ENCODE peak calls at places on chromosomes 12 and 14, in eight cellular contexts. Y, I, B, H, R, A, S and X are unnamed samples.
A peak's percentile ranks its signal among the peaks of the same experiment; 100 is the strongest.

GRCh38 chr14:102831163-102831804 is 54.0 kb downstream of the TRAF3 start:
- DNase-seq in Y (no peak), I (no peak), B (no peak), H (no peak), R (no peak), A (no peak), S (no peak), X (no peak)

GRCh38 chr14:60233891-60234290 is 15.1 kb upstream of the PPM1A start:
- DNase-seq in Y (no peak), I (no peak), B (no peak), H (no peak), R (no peak), A (no peak), S (no peak), X (no peak)

GRCh38 chr14:71533396-71533795 is 398.8 kb upstream of the RGS6 start:
- DNase-seq in Y (no peak), I (no peak), B (no peak), H (no peak), R (no peak), A (no peak), S (no peak), X (no peak)

GRCh38 chr12:117774986-117775775 is 193.6 kb downstream of the KSR2 start:
- DNase-seq in Y (no peak), I (no peak), B (no peak), H (no peak), R (no peak), A (no peak), S (no peak), X (no peak)

GRCh38 chr14:103314496-103315277 is 19.4 kb upstream of the EIF5 start:
- DNase-seq in Y (no peak), I (no peak), B (no peak), H (no peak), R (no peak), A (peak; percentile 23), S (peak; percentile 89), X (no peak)

GRCh38 chr12:118432812-118433540 is 56.6 kb downstream of the SUDS3 start:
- DNase-seq in Y (no peak), I (peak; percentile 64), B (no peak), H (no peak), R (no peak), A (peak; percentile 9), S (no peak), X (no peak)

GRCh38 chr12:66014818-66015217 is 115.7 kb downstream of the LLPH start:
- DNase-seq in Y (no peak), I (peak; percentile 5), B (no peak), H (no peak), R (no peak), A (peak; percentile 13), S (no peak), X (no peak)

GRCh38 chr12:62552906-62553556 is 86.4 kb downstream of the MON2 start:
- DNase-seq in Y (no peak), I (no peak), B (no peak), H (no peak), R (no peak), A (no peak), S (no peak), X (no peak)

GRCh38 chr12:38776657-38777056 is 128.7 kb downstream of the CPNE8 start:
- DNase-seq in Y (no peak), I (no peak), B (no peak), H (no peak), R (no peak), A (no peak), S (no peak), X (no peak)

GRCh38 chr12:25155031-25155576 is 39.9 kb downstream of the DNAI7 start:
- DNase-seq in Y (peak; percentile 58), I (peak; percentile 34), B (peak; percentile 35), H (peak; percentile 57), R (no peak), A (peak; percentile 16), S (peak; percentile 33), X (peak; percentile 13)

GRCh38 chr14:50750323-50750722 is 80.6 kb downstream of the NIN start:
- DNase-seq in Y (no peak), I (no peak), B (no peak), H (no peak), R (no peak), A (no peak), S (no peak), X (no peak)

GRCh38 chr14:26984318-26985177 is 386.7 kb upstream of the NOVA1 start:
- DNase-seq in Y (peak; percentile 87), I (peak; percentile 77), B (peak; percentile 11), H (no peak), R (peak; percentile 3), A (peak; percentile 64), S (peak; percentile 61), X (peak; percentile 4)

GRCh38 chr12:75944905-75945412 is 86.6 kb downstream of the PHLDA1 start:
- DNase-seq in Y (no peak), I (no peak), B (no peak), H (no peak), R (no peak), A (no peak), S (no peak), X (no peak)

GRCh38 chr12:131457331-131458047 is 253.4 kb upstream of the SFSWAP start:
- DNase-seq in Y (no peak), I (no peak), B (no peak), H (no peak), R (no peak), A (no peak), S (no peak), X (no peak)
- TF ChIP-seq REST in Y (no peak), I (no peak), B (no peak), H (no peak), R (no peak), A (no peak), S (no peak), X (no peak)

GRCh38 chr12:56020437-56021189 is at the start of gene IKZF4:
- DNase-seq in Y (peak; percentile 85), I (no peak), B (peak; percentile 68), H (no peak), R (peak; percentile 75), A (no peak), S (peak; percentile 95), X (no peak)
- TF ChIP-seq REST in Y (no peak), I (no peak), B (no peak), H (no peak), R (no peak), A (no peak), S (no peak), X (no peak)

DNA sequence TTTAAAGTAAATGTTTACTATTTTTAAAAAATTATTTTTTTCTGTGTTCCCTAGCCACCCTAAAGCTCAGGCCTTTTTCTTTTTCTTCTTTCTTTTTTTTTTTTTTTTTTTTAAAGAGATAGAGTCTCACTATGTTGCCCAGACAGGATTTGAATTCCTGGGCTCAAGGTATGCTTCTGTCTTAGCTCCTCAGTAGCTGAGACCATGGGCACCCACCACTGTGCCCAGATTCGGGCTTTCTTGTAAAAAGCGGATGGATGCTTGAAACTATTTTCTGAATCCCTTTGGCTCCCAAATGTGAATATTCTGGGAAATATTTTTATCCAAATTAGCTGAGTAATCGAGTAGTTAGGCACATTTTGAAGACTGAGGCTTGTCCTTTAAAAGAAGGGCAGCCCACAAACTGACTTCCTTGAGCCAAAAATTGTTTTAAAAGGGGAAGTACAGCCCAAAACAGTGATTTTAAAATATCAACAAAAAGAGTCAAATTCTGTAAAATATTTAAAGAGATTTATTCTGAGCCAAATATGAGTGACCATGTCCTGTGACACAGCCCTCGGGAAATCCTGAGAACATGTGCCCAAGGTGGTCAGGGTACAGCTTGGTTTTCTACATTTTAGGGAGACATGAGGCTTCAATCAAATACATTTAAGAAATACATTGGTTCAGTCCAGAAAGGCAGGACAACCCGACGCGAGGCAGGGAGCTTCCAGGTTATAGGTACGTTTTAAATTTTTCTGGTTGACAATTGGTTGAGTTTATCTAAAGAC is 28.8 kb upstream of the HIGD1C start:
- DNase-seq in Y (no peak), I (no peak), B (no peak), H (no peak), R (no peak), A (no peak), S (peak; percentile 30), X (no peak)
- TF ChIP-seq REST in Y (no peak), I (no peak), B (no peak), H (no peak), R (no peak), A (no peak), S (no peak), X (no peak)

GRCh38 chr12:18496156-18496555 is 234.8 kb downstream of the PIK3C2G start:
- DNase-seq in Y (no peak), I (no peak), B (no peak), H (no peak), R (no peak), A (no peak), S (no peak), X (no peak)
- TF ChIP-seq REST in Y (no peak), I (no peak), B (no peak), H (no peak), R (no peak), A (no peak), S (no peak), X (no peak)

GRCh38 chr12:94802796-94803195 is 152.4 kb upstream of the TMCC3 start:
- DNase-seq in Y (no peak), I (no peak), B (no peak), H (no peak), R (no peak), A (no peak), S (no peak), X (no peak)
- TF ChIP-seq REST in Y (no peak), I (no peak), B (no peak), H (no peak), R (no peak), A (no peak), S (no peak), X (no peak)

DNA sequence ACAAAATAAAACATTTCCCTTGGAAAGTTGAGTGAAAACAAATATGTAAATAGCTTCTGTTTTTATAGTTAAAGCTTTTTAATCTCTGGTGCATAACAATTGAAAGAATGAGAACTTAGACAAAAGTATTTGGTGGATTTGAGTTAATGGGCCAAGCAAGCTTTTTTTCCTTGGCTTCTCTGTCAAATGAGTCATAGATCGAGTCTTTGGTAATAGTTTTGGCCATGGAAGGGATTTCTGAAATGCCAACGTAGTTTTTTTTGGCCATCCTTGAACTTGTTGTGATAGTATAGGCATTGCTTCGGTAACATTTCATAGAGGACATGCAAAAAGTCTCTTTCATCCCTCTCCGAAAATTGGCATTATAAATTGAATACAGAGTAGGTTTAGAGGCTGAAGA is 34.9 kb downstream of the GPR19 start:
- DNase-seq in Y (no peak), I (no peak), B (no peak), H (no peak), R (no peak), A (no peak), S (no peak), X (no peak)
- TF ChIP-seq REST in Y (no peak), I (no peak), B (no peak), H (no peak), R (no peak), A (no peak), S (no peak), X (no peak)